ENCODE peak calls at places on chromosomes 6 and 20, in six cellular contexts. A, H, G, Z, T and V are unnamed samples.

GRCh38 chr6:92159046-92159445 is 1260.3 kb downstream of the EPHA7 start:
- DNase-seq in A (no peak), H (no peak), G (no peak), Z (no peak), T (no peak), V (no peak)

GRCh38 chr20:25233016-25233772 is 14.7 kb upstream of the PYGB start:
- DNase-seq in A (peak), H (no peak), G (peak), Z (peak), T (peak), V (peak)

GRCh38 chr20:47314647-47315338 is 41.7 kb downstream of the ZMYND8 start:
- DNase-seq in A (no peak), H (no peak), G (no peak), Z (peak), T (no peak), V (no peak)

GRCh38 chr6:100347901-100348550 is 116.7 kb downstream of the SIM1 start:
- DNase-seq in A (no peak), H (no peak), G (no peak), Z (no peak), T (peak), V (peak)

GRCh38 chr6:17429381-17430061 is 36.1 kb downstream of the CAP2 start:
- DNase-seq in A (no peak), H (no peak), G (peak), Z (no peak), T (peak), V (no peak)

GRCh38 chr6:47247227-47247797 is 62.4 kb downstream of the TNFRSF21 start:
- DNase-seq in A (no peak), H (no peak), G (no peak), Z (no peak), T (no peak), V (no peak)

GRCh38 chr6:100473182-100473581 is 8.5 kb upstream of the SIM1 start:
- DNase-seq in A (no peak), H (no peak), G (no peak), Z (no peak), T (no peak), V (no peak)

GRCh38 chr6:24933868-24934401 is 1.8 kb downstream of the RIPOR2 start:
- DNase-seq in A (peak), H (no peak), G (peak), Z (no peak), T (no peak), V (no peak)

GRCh38 chr6:137700751-137701477 is 166.1 kb upstream of the TNFAIP3 start:
- DNase-seq in A (no peak), H (no peak), G (no peak), Z (no peak), T (no peak), V (no peak)

GRCh38 chr6:16043171-16044142 is 85.4 kb upstream of the MYLIP start:
- DNase-seq in A (no peak), H (no peak), G (no peak), Z (no peak), T (no peak), V (no peak)